ENCODE peak calls at places on chromosomes 13 and 19, in nine cellular contexts. C, Y, W, N, Q, A, F, Z and L are unnamed samples.

GRCh38 chr19:14015454-14016035 is 9.4 kb upstream of the RFX1 start:
- DNase-seq in F (no peak), Z (no peak), Y (no peak), C (no peak), W (no peak), A (no peak), N (no peak), Q (no peak), L (no peak)

GRCh38 chr19:21947775-21948174 is 63.0 kb downstream of the ZNF208 start:
- DNase-seq in Y (no peak), Q (no peak), A (no peak), C (no peak), W (no peak), Z (no peak), N (no peak), F (no peak), L (no peak)

GRCh38 chr13:40074338-40074737 is 418.9 kb downstream of the COG6 start:
- DNase-seq in A (peak), C (no peak), Y (no peak), F (peak), Q (no peak), N (no peak), W (no peak), Z (no peak), L (no peak)

GRCh38 chr13:58397596-58398387 is 766.2 kb downstream of the PCDH17 start:
- DNase-seq in N (no peak), A (no peak), Q (no peak), F (no peak), C (no peak), Z (no peak), Y (no peak), W (no peak), L (no peak)

GRCh38 chr19:45290381-45290931 is 32.2 kb downstream of the CKM start:
- DNase-seq in C (no peak), Z (no peak), W (no peak), F (no peak), Y (no peak), A (no peak), Q (no peak), N (no peak), L (no peak)

GRCh38 chr19:7670150-7670784 is 1.4 kb downstream of the RETN start:
- DNase-seq in C (no peak), A (no peak), Z (no peak), Q (no peak), W (no peak), N (no peak), Y (no peak), F (no peak), L (no peak)

GRCh38 chr13:80921971-80922370 is 581.0 kb upstream of the SPRY2 start:
- DNase-seq in F (no peak), Q (no peak), A (no peak), C (no peak), W (no peak), Y (no peak), Z (no peak), N (no peak), L (no peak)

GRCh38 chr13:101115762-101116161 is 300.5 kb downstream of the NALCN start:
- DNase-seq in C (no peak), A (no peak), N (no peak), F (no peak), W (no peak), Z (no peak), Q (no peak), Y (no peak), L (no peak)

GRCh38 chr19:10209305-10209704 is 14.6 kb upstream of the DNMT1 start:
- DNase-seq in N (no peak), Q (no peak), F (no peak), A (no peak), C (no peak), Z (no peak), Y (no peak), W (no peak), L (no peak)

GRCh38 chr13:59745395-59745788 is 418.3 kb downstream of the DIAPH3 start:
- DNase-seq in Q (no peak), A (no peak), W (no peak), N (no peak), F (no peak), C (no peak), Y (no peak), Z (no peak), L (no peak)

GRCh38 chr13:60162096-60162495 is 1.6 kb downstream of the DIAPH3 start:
- DNase-seq in C (no peak), N (no peak), Z (no peak), Q (no peak), F (no peak), Y (no peak), A (no peak), W (no peak), L (no peak)

GRCh38 chr13:21075303-21076264 is 14.2 kb upstream of the LATS2 start:
- DNase-seq in A (peak), W (no peak), N (peak), C (no peak), Z (no peak), Y (peak), Q (no peak), F (peak), L (no peak)

GRCh38 chr13:80436571-80437169 is 95.7 kb upstream of the SPRY2 start:
- DNase-seq in Y (peak), Q (no peak), C (no peak), A (no peak), N (no peak), Z (no peak), W (no peak), F (no peak), L (no peak)

GRCh38 chr13:79782541-79783216 is 301.7 kb downstream of the NDFIP2 start:
- DNase-seq in Z (no peak), F (peak), C (no peak), A (peak), N (peak), Y (peak), W (peak), Q (no peak), L (no peak)

GRCh38 chr13:45623516-45624090 is 8.1 kb upstream of the ERICH6B start:
- DNase-seq in N (no peak), Z (no peak), C (no peak), W (no peak), F (no peak), Y (no peak), Q (no peak), A (no peak), L (no peak)

GRCh38 chr13:33524086-33524485 is 238.5 kb upstream of the STARD13 start:
- DNase-seq in C (no peak), W (no peak), Y (no peak), F (peak), A (no peak), Z (no peak), N (no peak), Q (no peak), L (no peak)

GRCh38 chr13:96053003-96053703 is at the start of gene UGGT2:
- DNase-seq in W (peak), Z (peak), C (peak), A (peak), N (peak), Q (peak), F (peak), Y (peak), L (peak)

GRCh38 chr19:3452456-3453068 is 27.8 kb downstream of the SMIM24 start:
- DNase-seq in Z (no peak), Q (no peak), Y (no peak), W (no peak), N (no peak), F (no peak), A (no peak), C (no peak), L (no peak)

GRCh38 chr13:75417647-75418046 is 64.3 kb downstream of the TBC1D4 start:
- DNase-seq in F (peak), Z (no peak), W (no peak), Y (no peak), A (no peak), Q (no peak), N (no peak), C (no peak), L (no peak)

GRCh38 chr13:98649861-98650260 is 73.0 kb upstream of the STK24 start:
- DNase-seq in Y (no peak), A (no peak), N (no peak), Z (no peak), C (no peak), W (no peak), F (no peak), Q (no peak), L (no peak)
- H3K27ac ChIP-seq in Y (no peak), A (no peak), N (no peak), Z (peak), C (peak), W (peak), F (no peak), Q (peak), L (peak)

GRCh38 chr13:82011355-82011754 is 1670.4 kb upstream of the SPRY2 start:
- DNase-seq in W (no peak), Z (no peak), C (no peak), Y (no peak), A (no peak), N (no peak), Q (no peak), F (no peak), L (no peak)

DNA sequence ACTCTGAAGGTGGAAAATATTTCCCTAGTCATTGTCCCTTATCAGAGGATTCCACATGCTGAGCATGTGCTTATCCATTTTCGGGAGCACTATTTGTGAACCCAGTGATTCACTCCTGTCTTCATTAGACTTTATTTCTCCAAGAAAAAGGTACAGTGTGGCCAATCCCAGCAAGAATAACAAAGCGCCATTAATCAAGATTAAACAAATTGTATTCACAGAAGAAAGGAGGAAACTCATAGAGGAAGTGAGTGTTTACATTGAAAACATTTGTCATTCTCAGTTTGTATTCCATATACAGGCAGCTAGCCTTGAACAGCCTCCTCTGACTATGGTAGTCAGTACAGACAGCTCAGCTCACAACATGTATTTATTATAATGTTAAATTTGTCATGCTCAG is 1669.9 kb upstream of the SPRY2 start:
- DNase-seq in A (no peak), C (no peak), N (no peak), F (no peak), Q (no peak), W (no peak), Y (no peak), Z (no peak), L (no peak)
- TF ChIP-seq POLR2A in A (no peak), C (no peak), N (no peak), F (no peak), Q (no peak), W (no peak), Y (no peak), Z (no peak), L (no peak)

GRCh38 chr19:17475541-17476115 is 5.3 kb downstream of the SLC27A1 start:
- DNase-seq in A (no peak), Z (no peak), N (peak), Y (no peak), W (peak), Q (no peak), F (peak), C (no peak), L (peak)
- TF ChIP-seq CTCF in A (no peak), Z (no peak), N (no peak), Y (no peak), W (no peak), Q (no peak), F (no peak), C (no peak), L (no peak)

GRCh38 chr19:56567274-56568120 is at the start of gene ZNF470:
- DNase-seq in Z (peak), W (peak), A (peak), C (peak), F (peak), Q (peak), N (peak), Y (peak), L (peak)

GRCh38 chr19:56562766-56563165 is 4.5 kb upstream of the ZNF470 start:
- DNase-seq in A (no peak), Z (no peak), Q (no peak), N (no peak), C (no peak), Y (no peak), F (no peak), W (no peak), L (no peak)

GRCh38 chr19:56566904-56567273 is 379 bp upstream of the ZNF470 start:
- DNase-seq in Q (peak), A (no peak), N (peak), Y (peak), C (no peak), W (peak), F (peak), Z (no peak), L (peak)
- H3K27ac ChIP-seq in Q (peak), A (peak), N (peak), Y (peak), C (peak), W (peak), F (peak), Z (peak), L (peak)

GRCh38 chr13:113448885-113449692 is 4.2 kb downstream of the ADPRHL1 start:
- DNase-seq in Y (no peak), N (peak), Q (peak), Z (no peak), F (peak), C (no peak), A (peak), W (peak), L (peak)
- TF ChIP-seq POLR2A in Y (no peak), N (no peak), Q (peak), Z (no peak), F (peak), C (no peak), A (no peak), W (no peak), L (peak)

DNA sequence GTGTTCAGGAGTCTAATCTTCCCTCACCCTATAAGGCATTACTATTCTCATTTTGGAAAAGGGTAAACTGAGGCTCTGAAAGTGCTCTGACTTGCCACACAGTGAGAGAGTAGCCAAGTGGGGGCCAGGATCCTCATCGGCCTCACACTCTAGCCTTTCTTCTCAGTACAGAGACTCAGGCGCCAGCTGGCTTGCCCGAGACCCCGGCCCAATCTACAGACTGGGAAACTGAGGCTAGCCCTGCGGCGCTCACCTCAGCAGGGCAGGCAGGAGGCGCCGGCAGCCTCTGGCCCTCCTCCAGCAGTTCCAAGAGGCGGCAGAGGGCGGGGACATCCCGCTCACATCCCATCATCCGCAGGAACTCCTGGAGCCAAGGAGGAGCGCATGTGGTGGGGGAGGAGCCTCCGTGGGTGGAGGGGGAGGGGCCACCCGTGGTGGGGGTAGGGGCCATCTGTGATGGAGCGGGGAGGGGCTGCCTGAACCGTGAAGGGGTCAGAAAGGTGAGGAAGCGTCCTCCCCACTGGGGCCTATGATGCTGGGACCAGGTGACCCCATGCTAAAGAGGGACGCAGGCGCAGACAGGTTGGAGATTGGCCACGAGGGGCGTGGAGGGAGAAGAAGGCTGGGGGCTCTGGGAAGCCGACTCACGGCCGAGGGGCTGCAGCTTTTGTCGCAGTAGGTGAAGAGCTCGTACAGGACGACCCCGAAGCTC is 8.7 kb upstream of the INSL3 start:
- DNase-seq in C (no peak), W (no peak), A (peak), Y (no peak), F (no peak), N (no peak), Z (no peak), Q (no peak), L (peak)
- TF ChIP-seq CTCF in C (no peak), W (no peak), A (no peak), Y (no peak), F (no peak), N (no peak), Z (no peak), Q (no peak), L (no peak)